ENCODE peak calls at places on chromosomes 16 and 17, in eight cellular contexts. M is HCT116, B is fibroblast of pulmonary artery, V is NCI-H1694 treated with DMSO at 0.1 percent for 48 hours, Y is adrenal gland, H is Kasumi-1, E is brain microvascular endothelial cell, D is Calu3. O is an unnamed sample.

GRCh38 chr17:29112780-29113295 is 67.4 kb downstream of the MYO18A start:
- DNase-seq in M (no peak), V (no peak), B (peak; percentile 38), D (no peak), H (no peak), E (no peak), Y (peak; percentile 35), O (peak; percentile 67)

GRCh38 chr16:15676506-15676905 is 26.5 kb downstream of the NDE1 start:
- DNase-seq in H (no peak), B (no peak), D (no peak), Y (no peak), E (no peak), V (no peak), M (no peak), O (no peak)

GRCh38 chr17:76889323-76889722 is 21.1 kb downstream of the MGAT5B start:
- DNase-seq in H (no peak), B (no peak), Y (no peak), V (no peak), E (no peak), D (no peak), M (no peak), O (no peak)

GRCh38 chr17:17153709-17154108 is 52.4 kb downstream of the PLD6 start:
- DNase-seq in D (no peak), B (no peak), E (no peak), H (no peak), Y (no peak), M (no peak), V (no peak), O (no peak)

GRCh38 chr17:33200587-33200986 is 92.5 kb downstream of the ASIC2 start:
- DNase-seq in Y (no peak), M (no peak), E (peak; percentile 11), D (no peak), H (no peak), V (no peak), B (no peak), O (peak; percentile 11)

GRCh38 chr17:82655038-82655479 is 6.8 kb upstream of the WDR45B start:
- DNase-seq in D (peak; percentile 49), M (no peak), H (peak; percentile 76), E (peak; percentile 10), V (no peak), Y (peak; percentile 68), B (peak; percentile 32), O (peak; percentile 80)

GRCh38 chr17:40936976-40937375 is 470 bp downstream of the KRT23 start:
- DNase-seq in H (no peak), D (peak; percentile 71), Y (no peak), E (no peak), V (no peak), B (no peak), M (no peak), O (no peak)

GRCh38 chr16:87166321-87166720 is 150.9 kb downstream of the C16orf95 start:
- DNase-seq in H (no peak), M (no peak), D (no peak), E (no peak), B (no peak), V (no peak), Y (no peak), O (no peak)

GRCh38 chr17:32458367-32458766 is 14.1 kb downstream of the PSMD11 start:
- DNase-seq in D (no peak), E (no peak), V (no peak), M (no peak), H (no peak), Y (no peak), B (no peak), O (no peak)

GRCh38 chr16:22071352-22071923 is 20.9 kb upstream of the VWA3A start:
- DNase-seq in V (peak; percentile 37), E (no peak), Y (no peak), H (no peak), M (no peak), D (no peak), B (peak; percentile 36), O (peak; percentile 16)

GRCh38 chr16:54746596-54746995 is 184.1 kb upstream of the IRX5 start:
- DNase-seq in D (no peak), M (no peak), E (no peak), H (no peak), Y (no peak), B (no peak), V (no peak), O (no peak)

GRCh38 chr16:69482410-69482951 is 58.1 kb downstream of the CYB5B start:
- DNase-seq in V (peak; percentile 5), B (peak; percentile 93), M (no peak), H (no peak), Y (peak; percentile 57), E (peak; percentile 29), D (no peak), O (peak; percentile 97)

GRCh38 chr17:36608794-36609497 is 7.6 kb downstream of the MRM1 start:
- DNase-seq in B (peak; percentile 79), D (peak; percentile 66), M (peak; percentile 31), V (peak; percentile 39), H (peak; percentile 28), E (peak; percentile 69), Y (peak; percentile 75), O (peak; percentile 82)

GRCh38 chr17:77418609-77419008 is 277.8 kb downstream of the SEC14L1 start:
- DNase-seq in M (no peak), B (no peak), V (no peak), H (no peak), E (no peak), Y (no peak), D (no peak), O (no peak)

GRCh38 chr17:76381633-76382304 is 2.6 kb upstream of the SPHK1 start:
- DNase-seq in V (no peak), B (peak; percentile 49), D (no peak), H (peak; percentile 85), Y (peak; percentile 68), M (no peak), E (no peak), O (peak; percentile 75)

GRCh38 chr17:81577278-81578000 is 25.3 kb upstream of the FAAP100 start:
- DNase-seq in H (peak; percentile 35), B (peak; percentile 42), Y (no peak), E (peak; percentile 46), M (no peak), D (peak; percentile 67), V (no peak), O (peak; percentile 49)

GRCh38 chr16:58732545-58733247 is 1.4 kb downstream of the GOT2 start:
- DNase-seq in V (no peak), Y (no peak), D (no peak), H (no peak), B (peak; percentile 38), E (peak; percentile 22), M (no peak), O (peak; percentile 85)

GRCh38 chr17:49210158-49211029 is at the start of the genes ABI3 and GNGT2:
- DNase-seq in D (no peak), B (peak; percentile 48), Y (peak; percentile 51), V (no peak), E (peak; percentile 26), M (no peak), H (peak; percentile 51), O (peak; percentile 54)

GRCh38 chr16:10579965-10580918 is at the start of gene EMP2:
- DNase-seq in M (peak; percentile 36), D (peak; percentile 93), H (no peak), B (peak; percentile 63), Y (peak; percentile 60), V (peak; percentile 57), E (peak; percentile 40), O (peak; percentile 76)

GRCh38 chr17:49696233-49696761 is 11.5 kb downstream of the SLC35B1 start:
- DNase-seq in E (no peak), M (no peak), V (no peak), D (no peak), H (peak; percentile 77), Y (no peak), B (no peak), O (no peak)